ENCODE peak calls at places on chromosomes 12 and 14, in five cellular contexts. One of them, this sample, is unnamed.

GRCh38 chr14:102213984-102214658 is 74.4 kb downstream of the WDR20 start:
- DNase-seq in cardiac muscle cell: no peak
- DNase-seq in left ventricle myocardium superior: no peak
- DNase-seq in sciatic nerve: peak
- DNase-seq in stimulated activated naive CD4-positive, alpha-beta T cell: no peak
- DNase-seq in this sample: no peak

GRCh38 chr12:123973552-123974341 is 732 bp downstream of the ZNF664 start:
- DNase-seq in cardiac muscle cell: peak
- DNase-seq in left ventricle myocardium superior: peak
- DNase-seq in sciatic nerve: peak
- DNase-seq in stimulated activated naive CD4-positive, alpha-beta T cell: no peak
- DNase-seq in this sample: peak

GRCh38 chr12:50050410-50051280 is 6.8 kb upstream of the ASIC1 start:
- DNase-seq in cardiac muscle cell: peak
- DNase-seq in left ventricle myocardium superior: peak
- DNase-seq in sciatic nerve: no peak
- DNase-seq in stimulated activated naive CD4-positive, alpha-beta T cell: no peak
- DNase-seq in this sample: peak

GRCh38 chr14:93133476-93133875 is 17.8 kb upstream of the ITPK1 start:
- DNase-seq in cardiac muscle cell: no peak
- DNase-seq in left ventricle myocardium superior: no peak
- DNase-seq in sciatic nerve: no peak
- DNase-seq in stimulated activated naive CD4-positive, alpha-beta T cell: no peak
- DNase-seq in this sample: no peak

GRCh38 chr12:32083489-32083888 is 23.2 kb upstream of the BICD1 start:
- DNase-seq in cardiac muscle cell: no peak
- DNase-seq in left ventricle myocardium superior: no peak
- DNase-seq in sciatic nerve: no peak
- DNase-seq in stimulated activated naive CD4-positive, alpha-beta T cell: no peak
- DNase-seq in this sample: no peak

GRCh38 chr12:132439333-132439904 is 50.5 kb upstream of the FBRSL1 start:
- DNase-seq in cardiac muscle cell: no peak
- DNase-seq in left ventricle myocardium superior: no peak
- DNase-seq in sciatic nerve: no peak
- DNase-seq in stimulated activated naive CD4-positive, alpha-beta T cell: peak
- DNase-seq in this sample: no peak

GRCh38 chr14:32087173-32087861 is 10.2 kb downstream of the ARHGAP5 start:
- DNase-seq in cardiac muscle cell: no peak
- DNase-seq in left ventricle myocardium superior: no peak
- DNase-seq in sciatic nerve: no peak
- DNase-seq in stimulated activated naive CD4-positive, alpha-beta T cell: no peak
- DNase-seq in this sample: no peak

GRCh38 chr12:9925746-9926393 is 6.3 kb downstream of the CLEC2A start:
- DNase-seq in cardiac muscle cell: peak
- DNase-seq in left ventricle myocardium superior: no peak
- DNase-seq in sciatic nerve: no peak
- DNase-seq in stimulated activated naive CD4-positive, alpha-beta T cell: peak
- DNase-seq in this sample: no peak

GRCh38 chr14:94045101-94045500 is 19.0 kb downstream of the OTUB2 start:
- DNase-seq in cardiac muscle cell: no peak
- DNase-seq in left ventricle myocardium superior: no peak
- DNase-seq in sciatic nerve: peak
- DNase-seq in stimulated activated naive CD4-positive, alpha-beta T cell: no peak
- DNase-seq in this sample: no peak

GRCh38 chr14:92207012-92207927 is 85.5 kb downstream of the CPSF2 start:
- DNase-seq in cardiac muscle cell: no peak
- DNase-seq in left ventricle myocardium superior: no peak
- DNase-seq in sciatic nerve: no peak
- DNase-seq in stimulated activated naive CD4-positive, alpha-beta T cell: no peak
- DNase-seq in this sample: no peak

GRCh38 chr14:66137076-66137475 is 349.1 kb upstream of the CCDC196 start:
- DNase-seq in cardiac muscle cell: no peak
- DNase-seq in left ventricle myocardium superior: no peak
- DNase-seq in sciatic nerve: no peak
- DNase-seq in stimulated activated naive CD4-positive, alpha-beta T cell: no peak
- DNase-seq in this sample: no peak

GRCh38 chr12:65330341-65330740 is 51.9 kb downstream of the MSRB3 start:
- DNase-seq in cardiac muscle cell: no peak
- DNase-seq in left ventricle myocardium superior: no peak
- DNase-seq in sciatic nerve: no peak
- DNase-seq in stimulated activated naive CD4-positive, alpha-beta T cell: no peak
- DNase-seq in this sample: no peak

GRCh38 chr14:20228681-20229080 is at the start of gene OR11H7:
- DNase-seq in cardiac muscle cell: no peak
- DNase-seq in left ventricle myocardium superior: no peak
- DNase-seq in sciatic nerve: no peak
- DNase-seq in stimulated activated naive CD4-positive, alpha-beta T cell: no peak
- DNase-seq in this sample: no peak

GRCh38 chr14:83355609-83356008 is 1822.0 kb upstream of the SEL1L start:
- DNase-seq in cardiac muscle cell: no peak
- DNase-seq in left ventricle myocardium superior: no peak
- DNase-seq in sciatic nerve: no peak
- DNase-seq in stimulated activated naive CD4-positive, alpha-beta T cell: no peak
- DNase-seq in this sample: no peak